ENCODE peak calls at places on chromosome 2, in eight cellular contexts. P, Q, L, G, E, I, A and T are unnamed samples.

GRCh38 chr2:177645241-177645640 is 252.7 kb downstream of the AGPS start:
- DNase-seq in P (no peak), Q (no peak), L (no peak), G (no peak), E (no peak), I (no peak), A (no peak), T (no peak)

GRCh38 chr2:143034292-143035074 is 94.7 kb upstream of the ARHGAP15 start:
- DNase-seq in P (peak; percentile 6), Q (peak; percentile 88), L (peak; percentile 40), G (peak; percentile 66), E (peak; percentile 31), I (peak; percentile 85), A (peak; percentile 57), T (peak; percentile 55)

GRCh38 chr2:113848758-113849460 is 41.0 kb upstream of the ACTR3 start:
- DNase-seq in P (no peak), Q (no peak), L (no peak), G (no peak), E (peak; percentile 25), I (no peak), A (no peak), T (peak; percentile 47)

GRCh38 chr2:199602271-199602895 is 144.6 kb upstream of the SATB2 start:
- DNase-seq in P (no peak), Q (peak; percentile 10), L (no peak), G (no peak), E (peak; percentile 6), I (peak; percentile 34), A (no peak), T (no peak)

GRCh38 chr2:136212426-136213378 is 94.8 kb upstream of the CXCR4 start:
- DNase-seq in P (no peak), Q (no peak), L (no peak), G (no peak), E (no peak), I (no peak), A (no peak), T (no peak)

GRCh38 chr2:96485751-96486643 is 19.2 kb downstream of the NEURL3 start:
- DNase-seq in P (peak; percentile 57), Q (peak; percentile 74), L (peak; percentile 63), G (no peak), E (no peak), I (peak; percentile 84), A (no peak), T (peak; percentile 88)

GRCh38 chr2:214244847-214245246 is 166.0 kb upstream of the VWC2L start:
- DNase-seq in P (no peak), Q (no peak), L (peak; percentile 22), G (no peak), E (no peak), I (peak; percentile 42), A (no peak), T (peak; percentile 57)

GRCh38 chr2:72778410-72778809 is 47.4 kb downstream of the EXOC6B start:
- DNase-seq in P (no peak), Q (peak; percentile 31), L (peak; percentile 34), G (no peak), E (peak; percentile 75), I (peak; percentile 65), A (no peak), T (peak; percentile 62)

GRCh38 chr2:18913512-18913911 is 324.1 kb upstream of the NT5C1B start:
- DNase-seq in P (no peak), Q (no peak), L (no peak), G (no peak), E (no peak), I (no peak), A (no peak), T (no peak)

GRCh38 chr2:25305809-25306208 is 35.9 kb downstream of the DNMT3A start:
- DNase-seq in P (no peak), Q (no peak), L (no peak), G (peak; percentile 82), E (no peak), I (no peak), A (no peak), T (no peak)

GRCh38 chr2:216666461-216667233 is 28.7 kb downstream of the IGFBP5 start:
- DNase-seq in P (peak; percentile 56), Q (peak; percentile 72), L (no peak), G (peak; percentile 68), E (peak; percentile 68), I (peak; percentile 70), A (peak; percentile 70), T (peak; percentile 35)

GRCh38 chr2:235665656-235666239 is 171.9 kb downstream of the AGAP1 start:
- DNase-seq in P (no peak), Q (peak; percentile 67), L (no peak), G (no peak), E (no peak), I (peak; percentile 53), A (no peak), T (peak; percentile 33)

GRCh38 chr2:149559341-149560068 is 28.1 kb downstream of the MMADHC start:
- DNase-seq in P (no peak), Q (no peak), L (no peak), G (no peak), E (no peak), I (no peak), A (no peak), T (no peak)

GRCh38 chr2:105677901-105678300 is 66.8 kb upstream of the NCK2 start:
- DNase-seq in P (no peak), Q (no peak), L (no peak), G (no peak), E (no peak), I (no peak), A (no peak), T (no peak)

GRCh38 chr2:28209864-28210263 is 182.8 kb upstream of the FOSL2 start:
- DNase-seq in P (no peak), Q (no peak), L (no peak), G (no peak), E (no peak), I (no peak), A (no peak), T (no peak)

GRCh38 chr2:215773728-215774127 is 239.6 kb downstream of the MREG start:
- DNase-seq in P (no peak), Q (peak; percentile 98), L (peak; percentile 93), G (no peak), E (no peak), I (peak; percentile 99), A (no peak), T (peak; percentile 98)

GRCh38 chr2:238597638-238598528 is 171.2 kb downstream of the ASB1 start:
- DNase-seq in P (no peak), Q (no peak), L (no peak), G (no peak), E (no peak), I (no peak), A (no peak), T (no peak)

GRCh38 chr2:218009191-218010114 is 6.7 kb upstream of the TNS1 start:
- DNase-seq in P (no peak), Q (no peak), L (no peak), G (no peak), E (peak; percentile 35), I (no peak), A (no peak), T (no peak)

GRCh38 chr2:146940016-146940685 is 904.7 kb upstream of the ACVR2A start:
- DNase-seq in P (no peak), Q (peak; percentile 85), L (no peak), G (no peak), E (no peak), I (no peak), A (no peak), T (no peak)

GRCh38 chr2:30527859-30528258 is 80.8 kb downstream of the LCLAT1 start:
- DNase-seq in P (no peak), Q (peak; percentile 21), L (no peak), G (no peak), E (no peak), I (peak; percentile 25), A (no peak), T (no peak)

GRCh38 chr2:45134726-45135125 is 125.5 kb upstream of the SIX2 start:
- DNase-seq in P (no peak), Q (peak; percentile 36), L (no peak), G (no peak), E (no peak), I (peak; percentile 51), A (peak; percentile 12), T (no peak)

GRCh38 chr2:197909377-197909776 is 105.0 kb downstream of the PLCL1 start:
- DNase-seq in P (no peak), Q (peak; percentile 74), L (no peak), G (no peak), E (no peak), I (peak; percentile 91), A (no peak), T (peak; percentile 91)

GRCh38 chr2:30770791-30771190 is 36.5 kb downstream of the CAPN13 start:
- DNase-seq in P (no peak), Q (no peak), L (no peak), G (no peak), E (no peak), I (no peak), A (no peak), T (no peak)

GRCh38 chr2:239316562-239317465 is 84.0 kb downstream of the HDAC4 start:
- DNase-seq in P (no peak), Q (peak; percentile 71), L (no peak), G (no peak), E (no peak), I (peak; percentile 33), A (no peak), T (peak; percentile 52)

GRCh38 chr2:207331674-207332073 is 165.9 kb upstream of the KLF7 start:
- DNase-seq in P (no peak), Q (no peak), L (no peak), G (no peak), E (no peak), I (no peak), A (no peak), T (no peak)

GRCh38 chr2:169050476-169051240 is 18.7 kb upstream of the DHRS9 start:
- DNase-seq in P (no peak), Q (peak; percentile 18), L (no peak), G (no peak), E (peak; percentile 21), I (no peak), A (no peak), T (peak; percentile 62)

GRCh38 chr2:37459095-37459981 is 114.9 kb downstream of the QPCT start:
- DNase-seq in P (no peak), Q (peak; percentile 82), L (peak; percentile 68), G (no peak), E (no peak), I (peak; percentile 84), A (no peak), T (peak; percentile 93)

GRCh38 chr2:43185146-43185545 is 41.3 kb downstream of the ZFP36L2 start:
- DNase-seq in P (no peak), Q (no peak), L (no peak), G (no peak), E (no peak), I (peak; percentile 48), A (no peak), T (no peak)